ENCODE peak calls at places on chromosomes 13 and 19, in five cellular contexts. C is Peyer's patch, J is uterus, U is esophagus squamous epithelium, B is heart left ventricle. E is an unnamed sample.

GRCh38 chr13:32940601-32941000 is 75.6 kb upstream of the KL start:
- DNase-seq in C (no peak), J (no peak), U (no peak), B (peak; percentile 56), E (no peak)

GRCh38 chr19:46999878-47000277 is 19.8 kb upstream of the NPAS1 start:
- DNase-seq in C (no peak), J (no peak), U (no peak), B (no peak), E (no peak)

GRCh38 chr19:29645911-29646310 is 19.4 kb upstream of the PLEKHF1 start:
- DNase-seq in C (no peak), J (no peak), U (no peak), B (peak; percentile 79), E (peak; percentile 3)

GRCh38 chr19:41646589-41647204 is 19.8 kb upstream of the CEACAM4 start:
- DNase-seq in C (no peak), J (no peak), U (no peak), B (no peak), E (peak; percentile 17)

GRCh38 chr19:49581007-49581508 is at the start of gene PRRG2:
- DNase-seq in C (peak; percentile 72), J (no peak), U (no peak), B (no peak), E (no peak)

GRCh38 chr19:3346677-3347353 is 19.6 kb upstream of the NFIC start:
- DNase-seq in C (no peak), J (peak; percentile 81), U (no peak), B (peak; percentile 83), E (no peak)

GRCh38 chr13:75736132-75736531 is 100.0 kb downstream of the LMO7 start:
- DNase-seq in C (no peak), J (no peak), U (no peak), B (no peak), E (no peak)

GRCh38 chr19:16013181-16013850 is 63.0 kb upstream of the TPM4 start:
- DNase-seq in C (no peak), J (no peak), U (no peak), B (no peak), E (no peak)

GRCh38 chr13:59823495-59823894 is 340.2 kb downstream of the DIAPH3 start:
- DNase-seq in C (no peak), J (no peak), U (no peak), B (no peak), E (no peak)

GRCh38 chr19:46944918-46945628 is 74.6 kb upstream of the NPAS1 start:
- DNase-seq in C (peak; percentile 61), J (peak; percentile 50), U (no peak), B (peak; percentile 86), E (no peak)

GRCh38 chr13:43346427-43346826 is 323.0 kb downstream of the DNAJC15 start:
- DNase-seq in C (no peak), J (no peak), U (no peak), B (no peak), E (peak; percentile 62)

GRCh38 chr19:38557205-38557799 is 60.5 kb downstream of the MAP4K1 start:
- DNase-seq in C (no peak), J (no peak), U (no peak), B (no peak), E (peak; percentile 62)

GRCh38 chr13:59458908-59459579 is 704.7 kb downstream of the DIAPH3 start:
- DNase-seq in C (no peak), J (peak; percentile 20), U (no peak), B (peak; percentile 42), E (no peak)

GRCh38 chr19:10283301-10283733 is 3.4 kb upstream of the ICAM4 start:
- DNase-seq in C (no peak), J (no peak), U (no peak), B (no peak), E (no peak)

GRCh38 chr13:22110368-22110767 is 439.5 kb downstream of the FGF9 start:
- DNase-seq in C (no peak), J (no peak), U (no peak), B (no peak), E (no peak)

GRCh38 chr19:46294475-46294874 is 2.4 kb upstream of the HIF3A start:
- DNase-seq in C (no peak), J (no peak), U (no peak), B (no peak), E (no peak)

GRCh38 chr19:660793-661426 is 2.1 kb downstream of the RNF126 start:
- DNase-seq in C (peak; percentile 90), J (no peak), U (no peak), B (peak; percentile 26), E (no peak)

GRCh38 chr13:104936304-104936703 is 1599.2 kb downstream of the EFNB2 start:
- DNase-seq in C (no peak), J (no peak), U (no peak), B (no peak), E (no peak)
- TF ChIP-seq POLR2A in C (no peak), J (no peak), U (no peak), B (no peak), E (no peak)

GRCh38 chr19:2239173-2239572 is 2.5 kb downstream of the SF3A2 start:
- DNase-seq in C (no peak), J (no peak), U (no peak), B (no peak), E (no peak)
- TF ChIP-seq POLR2A in C (no peak), J (no peak), U (no peak), B (no peak), E (no peak)

GRCh38 chr13:50387124-50387581 is 371.9 kb downstream of the KCNRG start:
- DNase-seq in C (no peak), J (peak; percentile 34), U (no peak), B (peak; percentile 77), E (peak; percentile 9)
- TF ChIP-seq POLR2A in C (no peak), J (no peak), U (no peak), B (no peak), E (no peak)

GRCh38 chr13:27270594-27271520 is at the start of gene RASL11A:
- DNase-seq in C (peak; percentile 92), J (peak; percentile 86), U (peak; percentile 17), B (peak; percentile 92), E (peak; percentile 88)
- TF ChIP-seq POLR2A in C (peak; percentile 96), J (peak; percentile 81), U (peak; percentile 90), B (no peak), E (peak; percentile 52)

GRCh38 chr13:30870916-30871712 is 35.0 kb upstream of the MEDAG start:
- DNase-seq in C (no peak), J (no peak), U (no peak), B (no peak), E (no peak)
- TF ChIP-seq POLR2A in C (no peak), J (no peak), U (no peak), B (no peak), E (no peak)

GRCh38 chr13:102788683-102789082 is 10.1 kb downstream of the POGLUT2 start:
- DNase-seq in C (no peak), J (no peak), U (no peak), B (no peak), E (no peak)
- TF ChIP-seq POLR2A in C (no peak), J (no peak), U (no peak), B (no peak), E (no peak)